ENCODE peak calls at places on chromosomes 7 and 10, in five cellular contexts. I is HFF-Myc, J is fibroblast of mammary gland, D is cardiac fibroblast, B is fibroblast of pulmonary artery. Q is an unnamed sample.

GRCh38 chr10:31771345-31771831 is 157.2 kb downstream of the ARHGAP12 start:
- DNase-seq in I (no peak), J (peak), D (peak), B (peak), Q (peak)

GRCh38 chr10:118922972-118923371 is 106.5 kb upstream of the NANOS1 start:
- DNase-seq in I (no peak), J (no peak), D (no peak), B (no peak), Q (no peak)

GRCh38 chr7:13560441-13560840 is 429.0 kb downstream of the ETV1 start:
- DNase-seq in I (peak), J (peak), D (no peak), B (peak), Q (peak)

GRCh38 chr10:114030140-114030539 is 13.5 kb upstream of the ADRB1 start:
- DNase-seq in I (no peak), J (no peak), D (no peak), B (no peak), Q (no peak)

GRCh38 chr10:37754538-37755323 is 102.7 kb downstream of the ZNF248 start:
- DNase-seq in I (no peak), J (peak), D (no peak), B (no peak), Q (no peak)

GRCh38 chr10:114121031-114121430 is 53.0 kb downstream of the CCDC186 start:
- DNase-seq in I (no peak), J (no peak), D (no peak), B (no peak), Q (no peak)

GRCh38 chr7:54907981-54908380 is 110.8 kb upstream of the EGFR start:
- DNase-seq in I (no peak), J (peak), D (no peak), B (no peak), Q (no peak)

GRCh38 chr7:155405399-155406318 is 52.3 kb upstream of the EN2 start:
- DNase-seq in I (no peak), J (no peak), D (peak), B (no peak), Q (no peak)

GRCh38 chr10:64365663-64366062 is 844.5 kb downstream of the REEP3 start:
- DNase-seq in I (no peak), J (no peak), D (no peak), B (no peak), Q (no peak)

GRCh38 chr7:24075426-24075810 is 208.6 kb upstream of the NPY start:
- DNase-seq in I (no peak), J (no peak), D (no peak), B (no peak), Q (no peak)

GRCh38 chr7:116952640-116953371 is 495 bp upstream of the ST7 start:
- DNase-seq in I (no peak), J (peak), D (peak), B (peak), Q (peak)

GRCh38 chr7:106111671-106112117 is 418 bp downstream of the SYPL1 start:
- DNase-seq in I (no peak), J (peak), D (peak), B (peak), Q (peak)

GRCh38 chr7:30366606-30367005 is 82.2 kb downstream of the ZNRF2 start:
- DNase-seq in I (no peak), J (peak), D (peak), B (peak), Q (peak)

GRCh38 chr7:155804897-155805825 is 7.1 kb downstream of the SHH start:
- DNase-seq in I (no peak), J (peak), D (peak), B (peak), Q (peak)

GRCh38 chr10:101941871-101942270 is 98.3 kb upstream of the KCNIP2 start:
- DNase-seq in I (no peak), J (peak), D (peak), B (peak), Q (peak)

GRCh38 chr10:79404231-79404609 is 41.2 kb downstream of the ZCCHC24 start:
- DNase-seq in I (no peak), J (peak), D (peak), B (peak), Q (peak)

GRCh38 chr10:44619975-44620374 is 235.1 kb upstream of the CXCL12 start:
- DNase-seq in I (no peak), J (peak), D (peak), B (peak), Q (peak)

GRCh38 chr10:94524711-94525110 is 20.9 kb upstream of the HELLS start:
- DNase-seq in I (no peak), J (no peak), D (no peak), B (no peak), Q (no peak)

GRCh38 chr10:3180361-3180760 is 7.8 kb upstream of the PITRM1 start:
- DNase-seq in I (no peak), J (no peak), D (no peak), B (no peak), Q (no peak)

GRCh38 chr10:122327237-122328206 is 47.0 kb upstream of the PLEKHA1 start:
- DNase-seq in I (no peak), J (no peak), D (no peak), B (no peak), Q (no peak)

GRCh38 chr10:12588091-12588850 is 238.9 kb downstream of the CAMK1D start:
- DNase-seq in I (no peak), J (no peak), D (no peak), B (no peak), Q (peak)

GRCh38 chr7:55438085-55438764 is 73.1 kb downstream of the LANCL2 start:
- DNase-seq in I (no peak), J (no peak), D (no peak), B (no peak), Q (no peak)

GRCh38 chr7:100483101-100483727 is 513 bp upstream of the NYAP1 start:
- DNase-seq in I (no peak), J (no peak), D (peak), B (peak), Q (peak)

GRCh38 chr10:5948999-5949759 is 28.2 kb downstream of the IL15RA start:
- DNase-seq in I (no peak), J (peak), D (peak), B (peak), Q (peak)

GRCh38 chr7:47651355-47652317 is 69.7 kb upstream of the TNS3 start:
- DNase-seq in I (peak), J (peak), D (peak), B (peak), Q (peak)

GRCh38 chr10:123669901-123670300 is 3.7 kb downstream of the GPR26 start:
- DNase-seq in I (no peak), J (peak), D (no peak), B (no peak), Q (no peak)

GRCh38 chr10:65570143-65571010 is 1355.5 kb upstream of the LRRTM3 start:
- DNase-seq in I (peak), J (peak), D (peak), B (peak), Q (no peak)

GRCh38 chr7:102849538-102849937 is 63.3 kb upstream of the LRRC17 start:
- DNase-seq in I (no peak), J (peak), D (no peak), B (no peak), Q (no peak)

GRCh38 chr10:16923726-16924125 is 106.5 kb upstream of the RSU1 start:
- DNase-seq in I (no peak), J (no peak), D (no peak), B (no peak), Q (no peak)

GRCh38 chr10:131641231-131641630 is 259.6 kb upstream of the PPP2R2D start:
- DNase-seq in I (no peak), J (no peak), D (no peak), B (no peak), Q (no peak)

GRCh38 chr7:40922316-40922670 is 780.6 kb downstream of the INHBA start:
- DNase-seq in I (no peak), J (peak), D (peak), B (peak), Q (peak)

GRCh38 chr10:18737841-18738240 is 78.6 kb downstream of the ARL5B start:
- DNase-seq in I (peak), J (peak), D (peak), B (no peak), Q (peak)

GRCh38 chr7:94907420-94908203 is at the start of gene PPP1R9A:
- DNase-seq in I (no peak), J (peak), D (no peak), B (peak), Q (peak)

GRCh38 chr7:69677054-69677847 is 79.0 kb downstream of the AUTS2 start:
- DNase-seq in I (no peak), J (peak), D (no peak), B (no peak), Q (no peak)
- TF ChIP-seq CTCF in I (no peak), J (peak), D (no peak), B (peak), Q (no peak)

DNA sequence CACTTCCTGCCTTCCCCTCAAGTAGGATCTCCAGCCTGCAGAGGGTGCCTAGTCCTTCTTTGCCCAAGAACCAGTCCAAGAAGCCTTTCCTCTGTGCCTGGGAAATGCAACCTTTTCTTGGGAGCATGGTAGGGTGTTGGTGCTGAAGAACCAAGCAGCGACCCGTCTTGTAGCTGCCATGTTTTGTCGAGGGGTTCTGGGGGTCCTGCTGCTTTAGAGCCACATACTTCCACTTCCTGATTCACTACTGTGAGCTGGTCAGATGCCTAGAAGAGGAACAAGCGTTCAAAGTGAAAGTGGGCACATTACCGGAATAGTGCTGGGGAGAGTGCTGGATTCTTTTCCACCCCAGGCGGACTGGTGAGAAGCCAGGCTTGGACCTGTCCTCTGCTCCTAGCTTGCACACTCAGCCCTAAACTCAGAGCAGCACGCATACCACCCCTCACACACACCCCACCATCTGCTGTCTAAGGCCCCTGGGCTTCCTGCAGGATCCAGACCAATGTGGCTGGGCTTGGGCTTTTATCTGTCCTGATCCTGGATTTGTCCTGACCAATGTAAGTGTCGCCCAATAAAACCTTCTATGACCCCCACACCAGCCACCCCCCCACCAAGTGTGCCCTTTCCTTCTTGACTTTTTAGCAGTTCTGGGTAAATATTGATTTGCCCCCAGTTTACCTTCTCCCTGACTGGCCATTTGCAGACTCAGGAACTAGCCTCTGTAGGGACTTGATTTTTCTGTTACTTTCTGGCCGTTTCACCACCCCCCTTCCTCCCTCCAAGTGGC is 1.5 kb upstream of the HOXA13 start:
- DNase-seq in I (no peak), J (no peak), D (no peak), B (no peak), Q (peak)
- H3K4me3 ChIP-seq in I (peak), J (no peak), D (no peak), B (no peak), Q (peak)

DNA sequence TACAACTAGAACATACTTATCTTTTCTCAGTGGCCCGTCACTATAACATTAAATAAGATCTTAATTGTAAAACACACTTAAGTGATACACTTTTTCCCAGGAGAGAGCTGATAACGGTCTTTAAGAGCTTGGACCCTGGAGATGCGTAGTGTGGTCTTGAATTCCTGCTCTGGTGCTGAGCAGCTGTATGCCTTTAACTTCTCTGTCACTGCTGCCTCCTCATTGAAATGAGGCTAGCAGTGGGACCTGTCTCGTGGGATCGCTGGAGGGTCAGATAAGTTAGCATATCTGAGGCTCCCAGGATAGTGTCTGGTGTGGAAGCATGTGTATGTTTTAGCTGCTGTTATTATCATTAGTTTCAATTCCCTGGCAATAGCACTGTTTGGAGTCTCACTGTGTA is 194.9 kb downstream of the SDK1 start:
- DNase-seq in I (no peak), J (no peak), D (no peak), B (peak), Q (no peak)
- TF ChIP-seq CTCF in I (no peak), J (no peak), D (no peak), B (no peak), Q (no peak)

GRCh38 chr7:98282727-98283126 is 1.2 kb downstream of the BRI3 start:
- DNase-seq in I (no peak), J (no peak), D (no peak), B (no peak), Q (peak)
- H3K4me3 ChIP-seq in I (peak), J (peak), D (peak), B (peak), Q (peak)

GRCh38 chr7:74658171-74659004 is 870 bp downstream of the GTF2I start:
- DNase-seq in I (peak), J (peak), D (peak), B (peak), Q (peak)

GRCh38 chr7:74657692-74658170 is at the start of gene GTF2I:
- DNase-seq in I (no peak), J (no peak), D (no peak), B (no peak), Q (no peak)

GRCh38 chr7:74656421-74656910 is 1.1 kb upstream of the GTF2I start:
- DNase-seq in I (no peak), J (peak), D (peak), B (no peak), Q (peak)

GRCh38 chr7:74655785-74656420 is 1.6 kb upstream of the GTF2I start:
- DNase-seq in I (no peak), J (no peak), D (no peak), B (no peak), Q (no peak)

DNA sequence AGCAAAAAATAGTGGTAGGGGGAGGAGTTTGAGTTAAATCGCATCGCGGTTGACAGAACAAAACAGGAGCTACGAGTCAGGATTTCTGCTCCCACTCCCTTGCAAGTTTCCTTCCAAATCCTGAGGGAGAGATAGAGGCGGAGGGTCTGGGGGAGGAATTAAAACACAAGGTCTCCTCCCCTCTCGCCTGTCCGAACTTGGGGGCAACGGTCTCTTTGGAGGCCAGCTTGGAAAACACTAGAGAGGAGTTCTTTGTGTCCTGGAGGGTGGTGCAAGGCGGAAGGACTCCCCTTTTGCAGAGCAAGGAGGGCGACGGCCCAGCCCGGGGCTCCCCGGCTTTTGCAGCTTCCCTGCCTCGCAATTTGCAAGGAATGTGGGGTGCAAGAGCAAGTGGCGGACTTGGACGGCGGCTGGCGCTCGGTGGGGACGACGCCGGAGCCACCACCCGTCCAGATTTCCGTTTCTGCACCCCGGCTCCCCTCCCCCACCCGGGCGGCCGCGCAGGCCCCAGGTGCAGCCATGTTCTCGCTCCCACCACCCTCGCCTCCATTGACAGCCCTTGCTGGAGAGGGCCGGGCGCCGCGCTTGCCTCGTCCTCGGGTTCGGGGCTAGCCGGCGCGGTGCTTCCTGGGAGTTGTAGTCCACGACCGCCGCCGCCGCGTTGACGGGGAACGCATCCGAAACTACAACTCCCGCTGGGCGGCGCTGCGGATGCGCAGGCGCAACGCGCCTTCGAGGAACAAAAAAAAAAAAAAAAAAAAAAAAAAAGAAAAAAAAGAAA is 417 bp upstream of the GTF2I start:
- DNase-seq in I (peak), J (peak), D (peak), B (peak), Q (peak)
- TF ChIP-seq CTCF in I (peak), J (no peak), D (peak), B (no peak), Q (peak)

DNA sequence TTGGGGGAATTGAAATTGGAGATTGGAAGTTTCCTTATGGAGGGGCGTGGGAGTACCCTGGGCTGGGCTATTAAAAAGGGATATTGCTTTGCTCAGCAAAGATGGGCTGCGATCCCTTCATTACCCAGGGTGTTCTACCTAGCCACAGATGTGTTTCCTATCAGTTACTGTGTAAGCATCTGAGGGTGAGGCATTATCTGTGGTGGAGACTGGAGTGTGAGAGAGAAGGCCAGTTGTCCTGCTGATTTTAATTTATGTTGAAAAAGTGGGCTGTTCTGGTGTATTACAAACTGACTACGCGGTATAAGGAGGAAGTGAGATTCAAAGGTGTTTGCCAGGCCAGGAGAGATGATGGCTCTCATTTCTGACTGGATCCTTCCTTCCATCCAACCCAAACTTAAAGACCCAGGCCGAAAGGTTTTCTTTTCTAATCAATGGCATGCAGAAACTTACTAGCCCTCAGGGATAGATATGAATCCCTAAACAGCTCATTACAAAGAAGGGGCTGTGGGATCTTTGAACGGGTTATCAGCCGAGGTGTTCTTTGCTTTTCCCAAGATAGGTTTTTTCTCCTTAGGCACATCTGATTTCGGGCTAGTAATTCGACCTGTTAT is 7.6 kb downstream of the TCF7L2 start:
- DNase-seq in I (no peak), J (peak), D (no peak), B (no peak), Q (peak)
- H3K4me3 ChIP-seq in I (peak), J (no peak), D (no peak), B (no peak), Q (peak)

DNA sequence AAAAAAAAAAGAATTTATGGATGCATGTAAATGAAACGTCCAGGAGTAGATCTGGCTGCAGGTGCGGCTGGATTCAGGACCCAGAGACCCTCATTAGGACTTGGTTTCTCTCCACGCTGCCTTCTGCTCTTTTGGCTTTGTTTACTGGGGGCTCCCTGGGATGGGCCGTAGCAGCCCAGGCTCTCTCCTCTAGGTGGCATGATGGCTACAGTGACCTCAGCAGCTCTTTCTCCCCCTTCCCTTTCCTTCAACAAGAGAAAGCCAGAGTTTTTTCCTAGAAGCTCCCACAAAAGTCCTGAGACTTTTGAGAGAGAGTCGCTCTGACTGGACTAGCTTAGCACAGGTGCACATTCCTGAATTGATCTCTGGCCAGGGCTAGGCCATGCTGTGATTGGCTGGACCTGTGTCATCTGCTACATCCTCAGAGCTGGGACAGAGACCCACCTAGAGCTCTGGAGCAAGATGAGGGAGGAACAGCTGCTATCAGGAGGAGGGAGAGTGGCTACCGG is 67.8 kb upstream of the PDCD4 start:
- DNase-seq in I (no peak), J (peak), D (peak), B (peak), Q (peak)
- TF ChIP-seq CTCF in I (peak), J (peak), D (peak), B (peak), Q (peak)

DNA sequence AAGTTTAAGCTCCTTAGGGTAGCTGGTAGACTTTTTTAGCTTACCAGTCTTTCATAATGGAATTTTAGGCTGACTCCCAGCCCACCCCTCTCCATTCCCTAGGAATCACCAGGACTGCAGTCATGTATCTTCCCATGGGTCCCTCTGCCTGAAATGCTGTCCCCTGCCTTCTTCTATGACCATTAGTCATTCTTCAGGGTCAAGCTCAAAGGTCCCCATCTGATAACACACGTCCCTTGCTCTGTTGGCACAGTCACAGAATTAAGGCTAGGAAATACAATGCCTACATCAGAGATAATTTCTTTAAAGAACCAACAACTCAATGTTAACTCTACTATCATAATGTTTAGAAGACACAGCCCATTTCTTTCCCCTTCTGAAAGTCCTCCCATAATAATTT is 140.6 kb downstream of the RAPGEF5 start:
- DNase-seq in I (no peak), J (no peak), D (no peak), B (no peak), Q (no peak)
- H3K4me3 ChIP-seq in I (no peak), J (no peak), D (no peak), B (no peak), Q (no peak)